ENCODE peak calls at places on chromosomes 7 and 10, in eight cellular contexts. G is endodermal cell; Q is spleen; H is BE2C; M is stomach; Z is H7; W is CD4-positive, CD25-positive, alpha-beta regulatory T cell; T is tibial artery. K is an unnamed sample. For H3K27me3, the result is how much of the 10 kb centered on the place peaks cover.

GRCh38 chr7:42151309-42151708 is 85.7 kb downstream of the GLI3 start:
- DNase-seq in Z (no peak), G (no peak), H (no peak), M (no peak), W (no peak), T (no peak), Q (no peak), K (no peak)

GRCh38 chr10:86828145-86828544 is 71.7 kb downstream of the BMPR1A start:
- DNase-seq in G (no peak), Z (no peak), M (no peak), H (no peak), W (no peak), T (no peak), Q (no peak), K (no peak)

GRCh38 chr10:412109-412508 is 276.9 kb downstream of the ZMYND11 start:
- DNase-seq in Z (no peak), W (no peak), H (no peak), Q (no peak), T (no peak), M (no peak), G (no peak), K (no peak)

GRCh38 chr10:80196270-80196949 is 8.9 kb downstream of the ANXA11 start:
- DNase-seq in T (no peak), Q (peak), G (peak), Z (peak), H (no peak), M (peak), W (peak), K (no peak)

GRCh38 chr10:17923728-17924127 is 28.0 kb upstream of the SLC39A12 start:
- DNase-seq in H (no peak), Q (no peak), T (peak), M (no peak), Z (no peak), G (no peak), W (no peak), K (peak)

GRCh38 chr10:60135020-60135419 is 228.7 kb upstream of the CCDC6 start:
- DNase-seq in Z (no peak), W (peak), Q (no peak), G (no peak), M (no peak), T (no peak), H (no peak), K (no peak)

GRCh38 chr7:138246391-138246790 is 170.1 kb downstream of the AKR1D1 start:
- DNase-seq in Z (no peak), M (no peak), T (no peak), Q (no peak), H (no peak), G (no peak), W (no peak), K (no peak)

GRCh38 chr10:79196470-79197461 is 128.0 kb downstream of the ZMIZ1 start:
- DNase-seq in Z (peak), M (peak), H (peak), W (peak), T (peak), G (peak), Q (peak), K (peak)

GRCh38 chr7:80213814-80214213 is 79.2 kb downstream of the GNAI1 start:
- DNase-seq in T (no peak), H (no peak), M (no peak), G (no peak), Q (no peak), Z (no peak), W (no peak), K (no peak)

GRCh38 chr10:12235116-12235694 is 39.2 kb downstream of the CDC123 start:
- DNase-seq in M (no peak), H (no peak), G (no peak), T (no peak), W (no peak), Q (no peak), Z (no peak), K (no peak)

GRCh38 chr7:47477191-47478016 is 104.5 kb downstream of the TNS3 start:
- DNase-seq in T (no peak), G (no peak), W (no peak), Z (no peak), Q (no peak), M (no peak), H (no peak), K (no peak)

GRCh38 chr10:73537709-73538108 is 41.9 kb upstream of the PPP3CB start:
- DNase-seq in Z (no peak), T (no peak), M (no peak), H (no peak), G (no peak), Q (no peak), W (no peak), K (no peak)

GRCh38 chr7:112272921-112273561 is 66.5 kb downstream of the ZNF277 start:
- DNase-seq in W (peak), G (no peak), T (no peak), Z (no peak), H (no peak), Q (no peak), M (no peak), K (peak)

GRCh38 chr7:116212859-116213258 is 2.5 kb downstream of the TES start:
- DNase-seq in G (no peak), Q (no peak), M (no peak), H (no peak), T (no peak), W (no peak), Z (no peak), K (no peak)

GRCh38 chr7:600935-601334 is 81.3 kb upstream of the PDGFA start:
- DNase-seq in Z (no peak), H (no peak), T (no peak), W (no peak), M (no peak), Q (peak), G (no peak), K (peak)

GRCh38 chr7:41491313-41491712 is 211.6 kb downstream of the INHBA start:
- DNase-seq in H (no peak), G (no peak), Z (no peak), Q (no peak), M (no peak), T (no peak), W (no peak), K (no peak)

GRCh38 chr7:455110-455928 is 64.3 kb downstream of the PDGFA start:
- DNase-seq in Q (peak), T (no peak), G (no peak), M (peak), H (peak), Z (no peak), W (no peak), K (no peak)

GRCh38 chr10:124997246-124997790 is 55.4 kb downstream of the ZRANB1 start:
- DNase-seq in W (no peak), T (peak), Q (no peak), Z (peak), M (no peak), H (no peak), G (peak), K (no peak)

GRCh38 chr7:158060216-158060615 is 527.4 kb downstream of the PTPRN2 start:
- DNase-seq in W (no peak), Z (no peak), M (no peak), T (no peak), Q (peak), G (no peak), H (no peak), K (peak)

GRCh38 chr7:97004931-97005763 is at the start of gene DLX6:
- DNase-seq in Q (no peak), W (peak), T (no peak), G (peak), M (no peak), Z (peak), H (peak), K (peak)

GRCh38 chr7:129282865-129283264 is 58.0 kb downstream of the AHCYL2 start:
- DNase-seq in G (no peak), H (no peak), T (no peak), Q (no peak), M (no peak), Z (peak), W (no peak), K (no peak)

GRCh38 chr7:5396999-5397656 is 26.5 kb downstream of the TNRC18 start:
- DNase-seq in T (peak), G (no peak), W (peak), Q (peak), M (peak), Z (peak), H (peak), K (peak)

GRCh38 chr7:131197920-131198610 is 129.6 kb upstream of the MKLN1 start:
- DNase-seq in W (no peak), Z (no peak), M (no peak), T (no peak), Q (no peak), H (no peak), G (no peak), K (no peak)

GRCh38 chr7:28672397-28672797 is 260.1 kb downstream of the CREB5 start:
- DNase-seq in G (peak), M (no peak), Q (no peak), T (no peak), Z (peak), W (no peak), H (no peak), K (no peak)

GRCh38 chr10:52212062-52212461 is 102.0 kb upstream of the DKK1 start:
- DNase-seq in M (no peak), W (no peak), Z (no peak), G (peak), H (no peak), Q (no peak), T (no peak), K (no peak)

GRCh38 chr7:5345671-5346070 is 62.9 kb downstream of the SLC29A4 start:
- DNase-seq in G (no peak), Q (no peak), W (no peak), M (no peak), H (no peak), Z (peak), T (no peak), K (no peak)

GRCh38 chr10:89633484-89633883 is 11.6 kb downstream of the PANK1 start:
- DNase-seq in W (no peak), M (no peak), T (no peak), Q (no peak), H (no peak), G (no peak), Z (no peak), K (no peak)

GRCh38 chr10:73894245-73894971 is 16.5 kb upstream of the PLAU start:
- DNase-seq in W (no peak), Z (no peak), Q (no peak), M (no peak), T (no peak), G (no peak), H (no peak), K (no peak)

GRCh38 chr7:27187702-27188665 is 3.0 kb upstream of the HOXA11 start:
- DNase-seq in H (no peak), Z (peak), Q (no peak), W (no peak), T (peak), M (peak), G (peak), K (peak)

GRCh38 chr7:69654381-69654780 is 56.1 kb downstream of the AUTS2 start:
- DNase-seq in Z (no peak), Q (no peak), T (no peak), W (no peak), M (peak), G (no peak), H (no peak), K (no peak)

GRCh38 chr10:119758448-119758847 is 32.6 kb downstream of the INPP5F start:
- DNase-seq in W (no peak), M (no peak), H (no peak), Q (no peak), T (no peak), G (no peak), Z (no peak), K (no peak)

GRCh38 chr10:49618861-49619260 is 5.0 kb downstream of the CHAT start:
- DNase-seq in Q (no peak), Z (no peak), G (no peak), T (no peak), M (no peak), H (no peak), W (no peak), K (peak)

GRCh38 chr10:58177362-58177947 is 90.2 kb downstream of the IPMK start:
- DNase-seq in M (no peak), G (no peak), H (no peak), Z (no peak), Q (no peak), W (peak), T (no peak), K (no peak)

GRCh38 chr7:127447326-127447945 is 54.9 kb upstream of the ZNF800 start:
- DNase-seq in W (peak), T (no peak), G (peak), Q (peak), Z (peak), M (no peak), H (peak), K (no peak)

GRCh38 chr7:90246184-90246583 is 1.2 kb downstream of the CFAP69 start:
- DNase-seq in Z (peak), W (no peak), H (no peak), M (no peak), Q (no peak), G (peak), T (no peak), K (peak)

GRCh38 chr10:5958680-5959079 is 18.7 kb downstream of the IL15RA start:
- DNase-seq in G (peak), W (no peak), Z (peak), Q (no peak), T (no peak), M (no peak), H (no peak), K (no peak)

GRCh38 chr10:127833804-127834203 is 58.9 kb downstream of the CLRN3 start:
- DNase-seq in Q (no peak), G (peak), H (no peak), T (no peak), M (no peak), W (no peak), Z (no peak), K (no peak)

GRCh38 chr7:1919539-1920265 is 249.6 kb downstream of the ELFN1 start:
- DNase-seq in H (peak), W (peak), Q (peak), T (peak), Z (no peak), M (peak), G (no peak), K (no peak)

GRCh38 chr7:18320971-18321567 is 174.5 kb upstream of the HDAC9 start:
- DNase-seq in W (peak), M (no peak), T (no peak), Q (no peak), G (no peak), H (peak), Z (peak), K (no peak)

GRCh38 chr7:17907014-17907413 is 33.3 kb downstream of the SNX13 start:
- DNase-seq in M (no peak), Q (no peak), W (no peak), T (no peak), G (no peak), H (no peak), Z (no peak), K (no peak)

DNA sequence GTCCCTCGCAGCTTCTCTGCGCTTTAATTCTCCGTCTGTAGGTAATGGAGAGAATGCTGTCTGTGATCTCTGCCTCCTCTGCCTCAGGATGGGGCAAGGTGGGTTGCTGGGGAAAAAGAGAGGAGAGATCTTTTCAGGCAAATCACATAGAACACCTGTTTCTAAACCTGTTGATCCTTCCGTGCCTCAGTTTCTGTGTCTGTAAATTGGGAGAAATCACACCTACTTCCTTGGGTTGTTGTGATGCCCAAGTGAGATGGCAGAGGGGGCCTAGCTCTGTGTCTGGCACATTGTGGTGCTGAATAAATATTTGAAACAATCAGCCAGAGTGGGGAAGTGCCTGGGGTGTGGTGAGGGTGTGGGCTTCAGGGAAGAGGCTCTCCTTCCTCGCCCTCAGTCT is 28.8 kb downstream of the KAZALD1 start:
- DNase-seq in T (no peak), Z (no peak), W (no peak), Q (no peak), M (no peak), H (no peak), G (no peak), K (no peak)
- H3K27me3 ChIP-seq in T (half or more), Z (under half), W (under half), Q (under half), M (half or more), H (under half), G (half or more), K (under half)

GRCh38 chr10:43727935-43728334 is 79.3 kb upstream of the ZNF32 start:
- DNase-seq in W (no peak), M (no peak), H (no peak), T (no peak), G (no peak), Z (no peak), Q (peak), K (no peak)
- H3K27me3 ChIP-seq in W (under half), M (under half), H (under half), T (under half), G (under half), Z (under half), Q (under half), K (under half)

GRCh38 chr7:99969298-99969697 is 6.5 kb downstream of the AZGP1 start:
- DNase-seq in W (no peak), G (no peak), Z (no peak), Q (no peak), M (no peak), H (no peak), T (no peak), K (no peak)
- H3K27me3 ChIP-seq in W (under half), G (under half), Z (under half), Q (under half), M (under half), H (under half), T (under half), K (under half)

GRCh38 chr10:71484352-71484751 is 87.6 kb downstream of the CDH23 start:
- DNase-seq in H (no peak), T (no peak), W (no peak), Q (peak), G (no peak), M (no peak), Z (peak), K (no peak)

GRCh38 chr10:71483135-71483534 is 86.4 kb downstream of the CDH23 start:
- DNase-seq in Z (no peak), H (no peak), M (no peak), W (no peak), T (no peak), Q (peak), G (no peak), K (no peak)

GRCh38 chr10:71483871-71484270 is 87.2 kb downstream of the CDH23 start:
- DNase-seq in Q (peak), Z (no peak), M (no peak), H (no peak), G (no peak), T (no peak), W (no peak), K (no peak)

GRCh38 chr10:71481746-71482410 is 85.2 kb downstream of the CDH23 start:
- DNase-seq in Z (no peak), H (no peak), T (no peak), G (no peak), W (no peak), Q (peak), M (no peak), K (no peak)

DNA sequence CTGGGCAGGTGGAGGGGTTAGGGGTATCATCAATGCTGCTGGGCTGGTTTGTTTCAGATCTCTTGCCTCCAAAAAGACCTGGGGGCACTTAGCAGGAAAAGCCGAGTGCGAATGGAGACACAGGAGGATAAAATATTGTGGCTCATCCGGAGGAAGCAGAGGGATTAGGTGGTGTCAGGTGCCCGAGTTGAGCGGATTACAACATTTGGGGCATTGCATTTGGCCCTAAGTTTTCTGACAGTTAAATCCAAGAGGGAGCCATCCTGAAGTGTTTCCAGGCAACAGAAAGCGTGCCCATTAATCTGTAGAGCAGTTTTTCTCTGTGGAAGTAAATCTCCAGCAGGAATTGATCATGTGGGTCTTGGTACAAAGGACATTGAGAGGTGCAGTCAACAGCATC is 85.9 kb downstream of the CDH23 start:
- DNase-seq in W (no peak), H (no peak), Q (no peak), G (no peak), Z (no peak), T (no peak), M (no peak), K (no peak)
- H3K27me3 ChIP-seq in W (under half), H (under half), Q (under half), G (under half), Z (under half), T (under half), M (under half), K (under half)

DNA sequence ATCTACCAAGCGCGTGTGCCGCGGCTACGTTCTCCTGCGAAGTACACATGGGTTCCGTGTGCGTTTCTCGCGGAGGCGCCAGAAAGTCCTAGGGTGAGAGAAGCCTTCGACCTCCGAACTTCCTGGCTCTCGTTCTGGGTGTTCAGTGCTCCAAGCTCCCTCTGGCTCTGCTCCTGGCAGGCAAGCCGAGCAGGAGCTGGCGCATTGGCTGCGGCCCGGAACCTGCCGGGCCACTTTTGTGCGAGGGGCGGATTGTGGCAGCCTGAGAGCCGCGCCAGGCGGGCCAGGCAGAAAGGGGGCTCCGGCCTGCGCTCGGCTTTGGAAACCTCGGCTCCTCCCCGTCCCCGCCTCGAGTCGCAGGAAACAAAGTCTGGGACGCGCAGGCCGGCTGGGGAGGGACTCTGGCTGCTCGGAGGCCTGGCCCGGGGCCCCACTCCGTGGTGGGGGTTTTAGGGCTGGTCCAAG is 9.6 kb downstream of the EMX2 start:
- DNase-seq in H (no peak), T (no peak), W (no peak), Z (peak), M (no peak), Q (peak), G (peak), K (no peak)
- H3K27me3 ChIP-seq in H (half or more), T (half or more), W (under half), Z (half or more), M (half or more), Q (half or more), G (half or more), K (half or more)

GRCh38 chr10:100683004-100683403 is 62.4 kb upstream of the PAX2 start:
- DNase-seq in W (no peak), G (no peak), Z (no peak), H (no peak), M (no peak), Q (no peak), T (no peak), K (no peak)

GRCh38 chr10:100687143-100687953 is 58.0 kb upstream of the PAX2 start:
- DNase-seq in M (no peak), H (peak), Z (no peak), T (no peak), W (no peak), Q (peak), G (no peak), K (no peak)

GRCh38 chr10:100685331-100685730 is 60.1 kb upstream of the PAX2 start:
- DNase-seq in Z (no peak), G (no peak), Q (peak), M (no peak), H (no peak), W (no peak), T (no peak), K (no peak)

GRCh38 chr10:100684688-100685235 is 60.6 kb upstream of the PAX2 start:
- DNase-seq in M (no peak), Q (peak), W (no peak), T (no peak), H (no peak), Z (no peak), G (no peak), K (no peak)

GRCh38 chr10:100683545-100684127 is 61.7 kb upstream of the PAX2 start:
- DNase-seq in Q (peak), T (no peak), W (no peak), G (no peak), H (peak), Z (peak), M (no peak), K (no peak)
- H3K27me3 ChIP-seq in Q (half or more), T (half or more), W (under half), G (half or more), H (under half), Z (half or more), M (half or more), K (under half)